ENCODE peak calls at places on chromosomes 2 and 18, in six cellular contexts. One of them, this sample, is unnamed.

GRCh38 chr2:67436221-67436620 is 39.1 kb downstream of the ETAA1 start:
- DNase-seq in left ventricle myocardium inferior: no peak
- DNase-seq in left lung: no peak
- DNase-seq in stomach: no peak
- DNase-seq in uterus: no peak
- DNase-seq in IMR-90: no peak
- DNase-seq in this sample: no peak

GRCh38 chr2:156181208-156181607 is 151.3 kb downstream of the NR4A2 start:
- DNase-seq in uterus: no peak
- DNase-seq in IMR-90: no peak
- DNase-seq in stomach: no peak
- DNase-seq in left ventricle myocardium inferior: no peak
- DNase-seq in left lung: no peak
- DNase-seq in this sample: no peak

GRCh38 chr2:50401772-50402653 is 629.9 kb downstream of the NRXN1 start:
- DNase-seq in stomach: peak
- DNase-seq in IMR-90: peak
- DNase-seq in left lung: no peak
- DNase-seq in left ventricle myocardium inferior: no peak
- DNase-seq in uterus: no peak
- DNase-seq in this sample: no peak

GRCh38 chr2:201795608-201796477 is 10.5 kb upstream of the CDK15 start:
- DNase-seq in left lung: no peak
- DNase-seq in uterus: no peak
- DNase-seq in stomach: no peak
- DNase-seq in left ventricle myocardium inferior: no peak
- DNase-seq in IMR-90: peak
- DNase-seq in this sample: no peak

GRCh38 chr2:54081574-54081973 is 33.8 kb upstream of the ACYP2 start:
- DNase-seq in left ventricle myocardium inferior: no peak
- DNase-seq in uterus: no peak
- DNase-seq in stomach: no peak
- DNase-seq in left lung: no peak
- DNase-seq in IMR-90: peak
- DNase-seq in this sample: no peak

GRCh38 chr18:69240275-69240674 is 160.4 kb upstream of the DOK6 start:
- DNase-seq in uterus: no peak
- DNase-seq in left lung: no peak
- DNase-seq in IMR-90: no peak
- DNase-seq in stomach: no peak
- DNase-seq in left ventricle myocardium inferior: no peak
- DNase-seq in this sample: no peak

GRCh38 chr2:122830157-122830556 is 1074.7 kb downstream of the TSN start:
- DNase-seq in uterus: no peak
- DNase-seq in IMR-90: no peak
- DNase-seq in stomach: no peak
- DNase-seq in left ventricle myocardium inferior: no peak
- DNase-seq in left lung: no peak
- DNase-seq in this sample: no peak

GRCh38 chr2:202376460-202377307 is 557 bp downstream of the BMPR2 start:
- DNase-seq in stomach: no peak
- DNase-seq in left lung: peak
- DNase-seq in uterus: peak
- DNase-seq in IMR-90: peak
- DNase-seq in left ventricle myocardium inferior: peak
- DNase-seq in this sample: peak

GRCh38 chr2:172098650-172099471 is 3.8 kb downstream of the DLX2 start:
- DNase-seq in stomach: no peak
- DNase-seq in uterus: no peak
- DNase-seq in IMR-90: peak
- DNase-seq in left ventricle myocardium inferior: no peak
- DNase-seq in left lung: peak
- DNase-seq in this sample: peak

GRCh38 chr18:48719988-48720654 is 181.3 kb downstream of the CTIF start:
- DNase-seq in left lung: no peak
- DNase-seq in IMR-90: peak
- DNase-seq in left ventricle myocardium inferior: no peak
- DNase-seq in uterus: no peak
- DNase-seq in stomach: no peak
- DNase-seq in this sample: no peak

GRCh38 chr2:74658516-74658915 is 4.5 kb downstream of the SEMA4F start:
- DNase-seq in uterus: no peak
- DNase-seq in left ventricle myocardium inferior: no peak
- DNase-seq in left lung: no peak
- DNase-seq in stomach: no peak
- DNase-seq in IMR-90: peak
- DNase-seq in this sample: no peak

GRCh38 chr2:218022131-218022850 is 19.5 kb upstream of the TNS1 start:
- DNase-seq in uterus: peak
- DNase-seq in left lung: no peak
- DNase-seq in left ventricle myocardium inferior: peak
- DNase-seq in IMR-90: no peak
- DNase-seq in stomach: no peak
- DNase-seq in this sample: no peak

GRCh38 chr2:20471902-20472559 is 25.2 kb downstream of the RHOB start:
- DNase-seq in uterus: peak
- DNase-seq in IMR-90: no peak
- DNase-seq in stomach: no peak
- DNase-seq in left lung: no peak
- DNase-seq in left ventricle myocardium inferior: no peak
- DNase-seq in this sample: no peak

GRCh38 chr18:74840492-74841167 is 243.0 kb downstream of the ZNF407 start:
- DNase-seq in stomach: no peak
- DNase-seq in uterus: no peak
- DNase-seq in left lung: no peak
- DNase-seq in left ventricle myocardium inferior: no peak
- DNase-seq in IMR-90: peak
- DNase-seq in this sample: no peak

GRCh38 chr18:27004056-27004829 is 138.7 kb upstream of the AQP4 start:
- DNase-seq in left ventricle myocardium inferior: no peak
- DNase-seq in left lung: no peak
- DNase-seq in IMR-90: no peak
- DNase-seq in uterus: no peak
- DNase-seq in stomach: no peak
- DNase-seq in this sample: no peak

GRCh38 chr18:8868276-8868675 is 162.9 kb downstream of the MTCL1 start:
- DNase-seq in left lung: no peak
- DNase-seq in IMR-90: no peak
- DNase-seq in left ventricle myocardium inferior: no peak
- DNase-seq in uterus: no peak
- DNase-seq in stomach: no peak
- DNase-seq in this sample: no peak

GRCh38 chr2:218180728-218181127 is 14.0 kb upstream of the CXCR1 start:
- DNase-seq in uterus: no peak
- DNase-seq in left ventricle myocardium inferior: no peak
- DNase-seq in left lung: no peak
- DNase-seq in IMR-90: no peak
- DNase-seq in stomach: no peak
- DNase-seq in this sample: no peak

GRCh38 chr2:97728091-97728596 is 14.8 kb downstream of the ZAP70 start:
- DNase-seq in left lung: no peak
- DNase-seq in IMR-90: no peak
- DNase-seq in stomach: no peak
- DNase-seq in left ventricle myocardium inferior: peak
- DNase-seq in uterus: no peak
- DNase-seq in this sample: no peak

GRCh38 chr2:55236992-55237543 is 4.6 kb downstream of the RPS27A start:
- DNase-seq in IMR-90: no peak
- DNase-seq in left ventricle myocardium inferior: no peak
- DNase-seq in stomach: no peak
- DNase-seq in left lung: no peak
- DNase-seq in uterus: no peak
- DNase-seq in this sample: no peak

GRCh38 chr2:55232863-55233657 is 572 bp downstream of the RPS27A start:
- DNase-seq in left ventricle myocardium inferior: no peak
- DNase-seq in left lung: peak
- DNase-seq in stomach: peak
- DNase-seq in IMR-90: peak
- DNase-seq in uterus: peak
- DNase-seq in this sample: peak

GRCh38 chr2:55233658-55233940 is 1.1 kb downstream of the RPS27A start:
- DNase-seq in stomach: no peak
- DNase-seq in IMR-90: no peak
- DNase-seq in left lung: no peak
- DNase-seq in uterus: no peak
- DNase-seq in left ventricle myocardium inferior: no peak
- DNase-seq in this sample: no peak

GRCh38 chr2:55232084-55232862 is at the start of the genes CLHC1 and RPS27A:
- DNase-seq in uterus: peak
- DNase-seq in stomach: peak
- DNase-seq in IMR-90: peak
- DNase-seq in left ventricle myocardium inferior: peak
- DNase-seq in left lung: peak
- DNase-seq in this sample: peak

DNA sequence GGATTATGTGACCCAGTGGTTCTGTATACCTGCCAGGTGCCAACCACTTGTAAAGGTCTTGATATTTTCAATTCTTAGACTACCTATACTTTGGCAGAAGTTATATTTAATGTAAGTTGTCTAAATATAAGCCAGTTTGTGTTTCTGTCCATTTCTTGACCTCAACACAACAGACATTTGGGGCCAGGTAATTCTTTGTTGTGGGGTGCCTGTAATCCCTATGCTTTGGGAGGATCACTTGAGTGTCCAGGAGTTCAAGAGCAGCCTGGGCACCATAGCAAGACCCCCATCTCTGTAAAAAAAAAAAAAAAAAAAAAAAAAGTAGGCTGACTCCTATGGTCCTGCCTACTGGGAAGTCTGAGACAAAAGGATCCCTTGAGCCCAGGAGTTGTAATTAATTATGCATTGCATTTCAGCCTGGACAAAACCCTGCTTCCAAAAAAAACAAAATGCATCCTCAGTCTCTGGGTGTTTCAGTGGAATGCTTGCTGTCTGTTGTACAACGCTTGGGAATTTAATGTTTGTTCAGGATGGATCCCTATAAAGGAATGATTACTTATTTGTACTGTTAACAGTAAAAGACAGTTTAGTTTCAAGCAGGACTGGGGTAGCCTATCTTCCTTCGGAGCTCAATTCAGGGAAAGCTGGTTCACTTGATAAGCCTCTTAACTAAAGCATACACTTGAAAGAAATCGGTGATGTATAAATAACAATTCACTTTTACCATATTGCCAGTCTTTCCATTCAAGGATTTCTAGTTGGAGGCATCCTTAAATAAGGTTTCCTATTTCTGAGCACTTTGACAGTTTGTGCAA is 3.4 kb downstream of the RPS27A start:
- DNase-seq in stomach: no peak
- DNase-seq in IMR-90: no peak
- DNase-seq in uterus: no peak
- DNase-seq in left ventricle myocardium inferior: no peak
- DNase-seq in left lung: no peak
- DNase-seq in this sample: no peak
- H3K27ac ChIP-seq in stomach: no peak
- H3K27ac ChIP-seq in IMR-90: no peak
- H3K27ac ChIP-seq in uterus: no peak
- H3K27ac ChIP-seq in left ventricle myocardium inferior: no peak
- H3K27ac ChIP-seq in left lung: no peak
- H3K27ac ChIP-seq in this sample: no peak

DNA sequence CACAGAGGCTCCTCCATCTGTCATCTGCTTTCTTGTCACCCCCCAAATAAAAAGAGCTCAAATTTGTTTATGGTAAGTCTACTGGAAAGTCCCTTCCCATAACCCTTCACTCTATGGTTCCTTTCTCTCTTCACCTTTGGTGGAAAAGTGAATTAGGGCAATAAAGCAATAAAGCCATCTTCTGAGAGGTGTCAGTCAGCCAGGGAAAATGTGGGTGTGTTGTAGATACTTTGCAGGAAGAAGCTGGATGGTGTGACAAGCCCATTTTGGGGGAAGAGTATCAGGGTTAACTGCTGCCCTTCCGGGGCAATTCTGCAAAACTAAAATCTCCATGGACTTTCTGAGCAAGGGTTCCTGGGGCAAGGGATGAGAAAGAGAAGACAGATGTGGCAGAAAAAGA is 197.9 kb downstream of the SH3BP4 start:
- DNase-seq in left lung: no peak
- DNase-seq in uterus: no peak
- DNase-seq in left ventricle myocardium inferior: no peak
- DNase-seq in IMR-90: no peak
- DNase-seq in stomach: no peak
- DNase-seq in this sample: no peak
- H3K27ac ChIP-seq in left lung: no peak
- H3K27ac ChIP-seq in uterus: no peak
- H3K27ac ChIP-seq in left ventricle myocardium inferior: no peak
- H3K27ac ChIP-seq in IMR-90: no peak
- H3K27ac ChIP-seq in stomach: no peak
- H3K27ac ChIP-seq in this sample: no peak

DNA sequence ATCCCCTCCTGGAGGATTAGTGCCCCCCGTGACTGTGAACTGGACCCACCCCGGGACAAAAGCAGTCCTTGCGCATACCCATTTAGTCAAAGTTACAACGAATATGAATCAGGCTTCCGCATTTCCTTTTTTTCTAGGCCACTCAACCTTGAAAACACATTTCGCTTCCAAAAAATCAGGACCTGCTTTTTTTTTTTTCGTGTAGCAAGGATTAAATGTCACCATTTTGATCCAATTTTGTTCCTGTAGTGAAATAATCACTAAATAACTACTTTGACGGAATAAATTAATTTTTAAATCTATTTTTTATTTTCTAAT is 466 bp upstream of the FTCDNL1 start:
- DNase-seq in stomach: no peak
- DNase-seq in IMR-90: no peak
- DNase-seq in left lung: no peak
- DNase-seq in left ventricle myocardium inferior: no peak
- DNase-seq in uterus: no peak
- DNase-seq in this sample: no peak
- H3K27ac ChIP-seq in stomach: peak
- H3K27ac ChIP-seq in IMR-90: no peak
- H3K27ac ChIP-seq in left lung: peak
- H3K27ac ChIP-seq in left ventricle myocardium inferior: peak
- H3K27ac ChIP-seq in uterus: no peak
- H3K27ac ChIP-seq in this sample: no peak

DNA sequence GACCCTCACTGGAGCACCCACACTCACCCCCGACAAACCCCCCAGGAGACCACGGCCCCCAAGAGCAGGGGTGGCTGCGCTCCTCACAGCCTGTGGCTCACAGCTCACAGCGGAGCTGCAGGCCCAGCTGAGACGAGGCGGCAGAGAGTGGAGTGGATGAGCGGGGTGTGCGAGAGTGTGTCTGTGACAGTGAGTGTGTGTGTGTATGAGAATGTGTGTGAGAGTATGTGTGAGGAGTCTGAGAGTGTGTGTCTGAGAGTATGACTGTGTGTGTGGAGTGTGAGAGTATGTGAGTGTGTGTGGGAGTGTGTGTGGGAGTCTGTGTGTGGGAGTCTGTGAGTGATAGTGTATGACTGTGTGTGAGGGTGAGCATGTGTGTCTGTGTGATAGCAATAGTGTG is 55.3 kb upstream of the ID2 start:
- DNase-seq in stomach: no peak
- DNase-seq in left ventricle myocardium inferior: no peak
- DNase-seq in uterus: no peak
- DNase-seq in left lung: no peak
- DNase-seq in IMR-90: no peak
- DNase-seq in this sample: no peak
- H3K27ac ChIP-seq in stomach: no peak
- H3K27ac ChIP-seq in left ventricle myocardium inferior: no peak
- H3K27ac ChIP-seq in uterus: no peak
- H3K27ac ChIP-seq in left lung: no peak
- H3K27ac ChIP-seq in IMR-90: no peak
- H3K27ac ChIP-seq in this sample: peak

GRCh38 chr2:43934567-43934966 is 61.2 kb downstream of the LRPPRC start:
- DNase-seq in left lung: no peak
- DNase-seq in stomach: no peak
- DNase-seq in IMR-90: peak
- DNase-seq in left ventricle myocardium inferior: no peak
- DNase-seq in uterus: no peak
- DNase-seq in this sample: no peak
- H3K27ac ChIP-seq in left lung: no peak
- H3K27ac ChIP-seq in stomach: no peak
- H3K27ac ChIP-seq in IMR-90: no peak
- H3K27ac ChIP-seq in left ventricle myocardium inferior: no peak
- H3K27ac ChIP-seq in uterus: no peak
- H3K27ac ChIP-seq in this sample: no peak

This sample was measured in right lobe of liver.